ENCODE peak calls at places on chromosomes 11 and 22, in seven cellular contexts. A, L, Y, K, P, X and D are unnamed samples.

GRCh38 chr22:44427506-44428470 is 70.2 kb downstream of the RTL6 start:
- DNase-seq in A (no peak), L (no peak), Y (no peak), K (no peak), P (no peak), X (no peak), D (no peak)

GRCh38 chr11:34501962-34502361 is 11.6 kb downstream of the ELF5 start:
- DNase-seq in A (no peak), L (no peak), Y (no peak), K (no peak), P (no peak), X (no peak), D (no peak)

GRCh38 chr22:32069579-32070372 is 26.7 kb downstream of the SLC5A1 start:
- DNase-seq in A (no peak), L (no peak), Y (no peak), K (no peak), P (no peak), X (no peak), D (no peak)

GRCh38 chr11:106765849-106766248 is 252.4 kb downstream of the GUCY1A2 start:
- DNase-seq in A (no peak), L (no peak), Y (no peak), K (no peak), P (no peak), X (no peak), D (no peak)

GRCh38 chr11:64600281-64600992 is 9.4 kb downstream of the SLC22A12 start:
- DNase-seq in A (no peak), L (no peak), Y (no peak), K (no peak), P (no peak), X (no peak), D (no peak)

GRCh38 chr11:4118107-4118506 is 23.5 kb downstream of the RRM1 start:
- DNase-seq in A (no peak), L (no peak), Y (no peak), K (no peak), P (no peak), X (no peak), D (no peak)

GRCh38 chr22:20437253-20438065 is at the start of gene SCARF2:
- DNase-seq in A (no peak), L (peak; percentile 94), Y (no peak), K (no peak), P (no peak), X (no peak), D (peak; percentile 71)

GRCh38 chr11:45048870-45049825 is 97.3 kb upstream of the PRDM11 start:
- DNase-seq in A (peak; percentile 66), L (no peak), Y (no peak), K (no peak), P (no peak), X (no peak), D (no peak)

GRCh38 chr11:132072044-132072879 is 701.8 kb downstream of the NTM start:
- DNase-seq in A (no peak), L (peak; percentile 41), Y (no peak), K (no peak), P (no peak), X (peak; percentile 97), D (no peak)

GRCh38 chr11:92916299-92916698 is 53.2 kb upstream of the MTNR1B start:
- DNase-seq in A (no peak), L (no peak), Y (no peak), K (no peak), P (no peak), X (no peak), D (no peak)

GRCh38 chr22:43222281-43222680 is 35.3 kb upstream of the TTLL12 start:
- DNase-seq in A (no peak), L (no peak), Y (no peak), K (no peak), P (no peak), X (no peak), D (no peak)

GRCh38 chr11:587978-588380 is 11.7 kb downstream of the PHRF1 start:
- DNase-seq in A (peak; percentile 70), L (no peak), Y (peak; percentile 31), K (peak; percentile 95), P (peak; percentile 58), X (no peak), D (no peak)

GRCh38 chr11:86117706-86118050 is 48.8 kb upstream of the PICALM start:
- DNase-seq in A (no peak), L (no peak), Y (no peak), K (peak; percentile 38), P (no peak), X (no peak), D (no peak)

GRCh38 chr22:45686842-45687241 is 15.2 kb downstream of the ATXN10 start:
- DNase-seq in A (no peak), L (no peak), Y (no peak), K (no peak), P (no peak), X (no peak), D (no peak)

GRCh38 chr11:748007-748359 is 719 bp downstream of the TALDO1 start:
- DNase-seq in A (no peak), L (no peak), Y (no peak), K (no peak), P (no peak), X (no peak), D (no peak)

GRCh38 chr11:96038046-96038445 is 114.1 kb upstream of the MTMR2 start:
- DNase-seq in A (no peak), L (no peak), Y (no peak), K (no peak), P (no peak), X (peak; percentile 42), D (no peak)

GRCh38 chr11:69732910-69733309 is 29.1 kb upstream of the FGF19 start:
- DNase-seq in A (no peak), L (no peak), Y (no peak), K (no peak), P (no peak), X (no peak), D (no peak)

GRCh38 chr11:74278721-74279148 is 32.7 kb downstream of the P4HA3 start:
- DNase-seq in A (peak; percentile 84), L (no peak), Y (no peak), K (no peak), P (no peak), X (peak; percentile 87), D (peak; percentile 71)

GRCh38 chr22:39240841-39241631 is 3.7 kb downstream of the PDGFB start:
- DNase-seq in A (peak; percentile 76), L (peak; percentile 33), Y (no peak), K (peak; percentile 66), P (peak; percentile 60), X (peak; percentile 31), D (no peak)

GRCh38 chr11:62044639-62045121 is 77.2 kb upstream of the FTH1 start:
- DNase-seq in A (no peak), L (no peak), Y (no peak), K (peak; percentile 80), P (peak; percentile 26), X (peak; percentile 35), D (no peak)

GRCh38 chr11:117816151-117816741 is 8.3 kb downstream of the FXYD2 start:
- DNase-seq in A (peak; percentile 74), L (peak; percentile 42), Y (no peak), K (no peak), P (no peak), X (no peak), D (peak; percentile 22)

GRCh38 chr22:40218723-40219294 is 41.1 kb downstream of the TNRC6B start:
- DNase-seq in A (no peak), L (no peak), Y (no peak), K (peak; percentile 17), P (no peak), X (no peak), D (no peak)

GRCh38 chr11:11075515-11076171 is 217.8 kb upstream of the ZBED5 start:
- DNase-seq in A (no peak), L (peak; percentile 33), Y (no peak), K (no peak), P (no peak), X (no peak), D (no peak)

GRCh38 chr11:48000432-48000831 is 20.1 kb downstream of the PTPRJ start:
- DNase-seq in A (no peak), L (no peak), Y (no peak), K (no peak), P (no peak), X (no peak), D (no peak)

GRCh38 chr11:130042093-130042591 is 27.6 kb upstream of the APLP2 start:
- DNase-seq in A (no peak), L (no peak), Y (no peak), K (no peak), P (no peak), X (peak; percentile 91), D (no peak)

GRCh38 chr11:2101171-2101675 is 38.0 kb downstream of the IGF2 start:
- DNase-seq in A (no peak), L (no peak), Y (no peak), K (no peak), P (no peak), X (no peak), D (no peak)

GRCh38 chr11:15565846-15566245 is 451.1 kb downstream of the INSC start:
- DNase-seq in A (no peak), L (no peak), Y (no peak), K (peak; percentile 19), P (no peak), X (no peak), D (no peak)